ENCODE peak calls at places on chromosomes 11 and 22, in five cellular contexts. I, J, T, V and R are unnamed samples.

GRCh38 chr22:25111579-25112517 is 87.8 kb upstream of the CRYBB3 start:
- DNase-seq in I (no peak), J (no peak), T (no peak), V (no peak), R (no peak)

GRCh38 chr11:6378695-6378989 is 11.6 kb upstream of the SMPD1 start:
- DNase-seq in I (no peak), J (no peak), T (no peak), V (no peak), R (no peak)

GRCh38 chr22:19713650-19714319 is 518 bp upstream of the SEPTIN5 start:
- DNase-seq in I (no peak), J (no peak), T (no peak), V (no peak), R (no peak)

GRCh38 chr11:75013051-75013450 is 24.3 kb downstream of the NEU3 start:
- DNase-seq in I (no peak), J (no peak), T (no peak), V (no peak), R (no peak)

GRCh38 chr11:101127348-101127698 is 2.3 kb downstream of the PGR start:
- DNase-seq in I (no peak), J (no peak), T (no peak), V (no peak), R (no peak)

GRCh38 chr11:132595246-132595645 is 937.1 kb downstream of the OPCML start:
- DNase-seq in I (no peak), J (no peak), T (no peak), V (no peak), R (no peak)

GRCh38 chr11:127656266-127656879 is 655.8 kb upstream of the KIRREL3 start:
- DNase-seq in I (no peak), J (no peak), T (no peak), V (no peak), R (no peak)

GRCh38 chr11:41522899-41523672 is 63.6 kb upstream of the LRRC4C start:
- DNase-seq in I (no peak), J (no peak), T (no peak), V (no peak), R (no peak)

GRCh38 chr11:26947904-26948639 is 45.8 kb upstream of the FIBIN start:
- DNase-seq in I (no peak), J (no peak), T (no peak), V (no peak), R (no peak)

GRCh38 chr22:23750374-23750743 is 553 bp downstream of the ZNF70 start:
- DNase-seq in I (no peak), J (no peak), T (no peak), V (no peak), R (no peak)

GRCh38 chr22:37560682-37561208 is 465 bp downstream of the CDC42EP1 start:
- DNase-seq in I (no peak), J (no peak), T (no peak), V (no peak), R (no peak)

GRCh38 chr11:75689861-75690641 is 21.2 kb upstream of the MAP6 start:
- DNase-seq in I (no peak), J (no peak), T (no peak), V (no peak), R (no peak)

GRCh38 chr22:47052236-47053012 is 290.0 kb downstream of the TBC1D22A start:
- DNase-seq in I (no peak), J (no peak), T (no peak), V (no peak), R (no peak)

GRCh38 chr22:44660051-44660830 is 41.8 kb upstream of the PRR5 start:
- DNase-seq in I (no peak), J (no peak), T (no peak), V (no peak), R (no peak)

GRCh38 chr22:39900306-39901227 is at the start of gene GRAP2:
- DNase-seq in I (peak; percentile 29), J (peak; percentile 90), T (peak; percentile 68), V (no peak), R (no peak)

GRCh38 chr11:131867457-131868257 is 497.2 kb downstream of the NTM start:
- DNase-seq in I (no peak), J (no peak), T (no peak), V (peak; percentile 2), R (no peak)

GRCh38 chr22:20523118-20523983 is 15.9 kb downstream of the MED15 start:
- DNase-seq in I (no peak), J (no peak), T (no peak), V (no peak), R (no peak)

GRCh38 chr11:124846058-124846719 is 19.0 kb upstream of the ROBO3 start:
- DNase-seq in I (no peak), J (no peak), T (no peak), V (no peak), R (no peak)

GRCh38 chr22:49240016-49240380 is 587.7 kb downstream of the BRD1 start:
- DNase-seq in I (no peak), J (no peak), T (no peak), V (no peak), R (no peak)

GRCh38 chr22:30606455-30607299 is at the start of gene TCN2:
- DNase-seq in I (no peak), J (peak; percentile 28), T (peak; percentile 17), V (peak; percentile 32), R (peak; percentile 16)

GRCh38 chr22:45969801-45970464 is 7.0 kb downstream of the WNT7B start:
- DNase-seq in I (no peak), J (no peak), T (no peak), V (no peak), R (no peak)

GRCh38 chr22:21760640-21761039 is 25.0 kb upstream of the YPEL1 start:
- DNase-seq in I (no peak), J (no peak), T (no peak), V (no peak), R (no peak)

GRCh38 chr22:37518509-37519267 is 527 bp downstream of the CARD10 start:
- DNase-seq in I (no peak), J (no peak), T (no peak), V (no peak), R (no peak)